ENCODE peak calls at places on chromosome 1, in five cellular contexts. L is fibroblast of lung, B is RWPE2, U is left lung, M is iPS DF 6.9. V is an unnamed sample. For H3K9me3, the result is how much of the 10 kb centered on the place peaks cover.

GRCh38 chr1:21763694-21764419 is 19.1 kb downstream of the USP48 start:
- DNase-seq in L (no peak), B (no peak), U (no peak), M (no peak), V (no peak)

GRCh38 chr1:193283026-193283425 is 96.6 kb upstream of the B3GALT2 start:
- DNase-seq in L (peak), B (no peak), U (no peak), M (no peak), V (peak)

GRCh38 chr1:19710825-19711611 is 46.3 kb downstream of the HTR6 start:
- DNase-seq in L (no peak), B (no peak), U (no peak), M (no peak), V (no peak)

GRCh38 chr1:29767088-29767685 is 530.9 kb downstream of the PTPRU start:
- DNase-seq in L (no peak), B (no peak), U (peak), M (no peak), V (no peak)

GRCh38 chr1:8015036-8015808 is 10.9 kb downstream of the ERRFI1 start:
- DNase-seq in L (peak), B (no peak), U (no peak), M (no peak), V (no peak)

GRCh38 chr1:9316080-9316444 is 23.4 kb downstream of the SPSB1 start:
- DNase-seq in L (no peak), B (no peak), U (peak), M (no peak), V (peak)

GRCh38 chr1:13617108-13617507 is 33.5 kb downstream of the PDPN start:
- DNase-seq in L (no peak), B (no peak), U (no peak), M (no peak), V (no peak)

GRCh38 chr1:230702934-230703678 is 10.8 kb downstream of the AGT start:
- DNase-seq in L (no peak), B (no peak), U (no peak), M (no peak), V (no peak)

GRCh38 chr1:78003882-78004718 is 639 bp upstream of the DNAJB4 start:
- DNase-seq in L (peak), B (no peak), U (no peak), M (no peak), V (peak)
- H3K4me3 ChIP-seq in L (peak), B (peak), U (peak), M (no peak), V (peak)

DNA sequence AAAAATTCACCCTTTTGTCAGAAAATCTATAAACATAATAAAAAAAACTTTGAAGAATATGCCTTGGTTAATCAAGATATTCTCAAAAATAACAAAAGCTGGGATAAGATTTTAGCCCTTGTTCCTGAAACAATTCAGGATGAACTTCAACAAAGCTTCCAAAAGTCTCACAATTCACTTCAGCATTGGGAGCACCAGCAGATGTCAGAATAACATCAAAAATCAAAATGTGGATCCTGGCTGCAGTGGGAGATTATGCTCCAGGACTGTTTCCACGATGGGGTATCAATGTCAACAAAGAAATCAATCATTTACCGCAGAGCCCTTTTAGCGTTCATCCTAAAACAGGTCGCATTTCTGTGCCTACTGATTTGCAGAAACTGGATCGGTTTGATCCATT is 35.2 kb downstream of the ZNF670 start:
- DNase-seq in L (no peak), B (no peak), U (no peak), M (no peak), V (no peak)
- H3K9me3 ChIP-seq in L (under half), B (under half), U (under half), M (under half), V (under half)

DNA sequence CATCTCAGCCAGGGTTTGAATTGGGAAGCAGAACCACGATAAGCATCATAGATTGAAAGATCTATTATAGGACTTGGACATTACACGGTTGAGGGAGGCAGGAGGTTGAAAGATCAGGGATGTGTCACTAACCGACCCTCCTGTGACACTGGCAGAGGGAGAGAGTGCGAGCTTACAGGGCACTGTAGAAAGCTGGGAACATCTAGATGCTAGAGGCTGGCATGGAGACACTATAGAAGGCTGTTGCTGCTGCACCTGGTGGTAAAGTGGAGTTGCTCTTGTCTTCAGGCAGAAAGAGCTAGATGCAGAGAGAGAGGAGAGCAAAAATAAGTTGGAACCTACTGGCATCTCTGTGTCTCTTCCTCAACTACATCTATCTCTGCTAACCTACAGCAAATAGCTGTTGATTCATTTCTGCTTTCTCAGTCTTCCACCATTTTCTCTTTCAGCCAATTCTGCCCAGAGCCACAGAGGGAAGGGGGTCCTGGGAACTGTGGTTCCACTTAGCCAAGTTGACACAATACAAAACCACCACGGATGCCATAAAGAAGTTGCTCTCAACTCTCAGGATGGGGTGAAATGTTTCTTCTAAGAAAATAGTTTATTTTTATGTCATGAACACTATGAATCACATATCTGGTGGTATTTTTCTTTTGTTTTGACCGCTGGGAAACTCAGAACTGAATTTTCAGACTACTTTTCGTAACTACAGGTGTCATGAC is 155.9 kb downstream of the ZNF281 start:
- DNase-seq in L (peak), B (no peak), U (no peak), M (no peak), V (no peak)
- H3K4me3 ChIP-seq in L (no peak), B (no peak), U (no peak), M (no peak), V (no peak)

GRCh38 chr1:227654431-227654830 is 80.7 kb downstream of the JMJD4 start:
- DNase-seq in L (no peak), B (no peak), U (no peak), M (no peak), V (no peak)
- H3K9me3 ChIP-seq in L (under half), B (under half), U (under half), M (under half), V (half or more)

GRCh38 chr1:16148329-16149092 is 7.4 kb downstream of the EPHA2 start:
- DNase-seq in L (no peak), B (no peak), U (no peak), M (no peak), V (no peak)
- H3K4me3 ChIP-seq in L (no peak), B (no peak), U (no peak), M (no peak), V (no peak)

DNA sequence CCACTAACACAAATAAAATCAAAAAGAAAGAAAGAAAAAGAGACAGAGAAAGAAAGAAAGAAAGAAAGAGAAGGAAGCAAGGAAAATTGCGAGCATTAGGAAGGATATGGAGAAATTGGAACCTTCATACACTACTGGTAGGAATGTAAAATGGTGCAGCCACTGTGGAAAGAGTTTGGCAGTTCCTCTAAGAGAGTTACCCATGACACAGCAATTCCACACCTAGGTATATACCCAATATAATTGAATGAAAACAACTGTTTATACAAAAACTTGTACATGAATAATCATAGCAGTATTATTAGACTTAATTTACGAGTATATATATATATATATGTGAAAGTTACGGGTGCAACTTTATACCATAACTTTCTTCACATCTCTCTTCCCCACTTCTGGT is 4.1 kb upstream of the LYPD8 start:
- DNase-seq in L (no peak), B (no peak), U (no peak), M (no peak), V (no peak)
- H3K9me3 ChIP-seq in L (under half), B (under half), U (under half), M (under half), V (under half)

GRCh38 chr1:16153999-16154673 is 1.7 kb downstream of the EPHA2 start:
- DNase-seq in L (no peak), B (no peak), U (no peak), M (no peak), V (no peak)

GRCh38 chr1:16156848-16157495 is 1.1 kb upstream of the EPHA2 start:
- DNase-seq in L (peak), B (no peak), U (no peak), M (no peak), V (no peak)

GRCh38 chr1:16158025-16158424 is 2.2 kb upstream of the EPHA2 start:
- DNase-seq in L (no peak), B (no peak), U (no peak), M (no peak), V (no peak)

GRCh38 chr1:16153110-16153998 is 2.5 kb downstream of the EPHA2 start:
- DNase-seq in L (no peak), B (no peak), U (no peak), M (no peak), V (no peak)

GRCh38 chr1:16155537-16156410 is at the start of gene EPHA2:
- DNase-seq in L (peak), B (peak), U (peak), M (peak), V (peak)
- H3K4me3 ChIP-seq in L (peak), B (peak), U (peak), M (peak), V (peak)

GRCh38 chr1:80919426-80919825 is 881.3 kb upstream of the ADGRL2 start:
- DNase-seq in L (no peak), B (no peak), U (no peak), M (no peak), V (no peak)

GRCh38 chr1:80917826-80918225 is 882.9 kb upstream of the ADGRL2 start:
- DNase-seq in L (no peak), B (no peak), U (no peak), M (no peak), V (no peak)

GRCh38 chr1:80918365-80918764 is 882.4 kb upstream of the ADGRL2 start:
- DNase-seq in L (no peak), B (no peak), U (no peak), M (no peak), V (no peak)

GRCh38 chr1:80915491-80915890 is 885.2 kb upstream of the ADGRL2 start:
- DNase-seq in L (no peak), B (no peak), U (no peak), M (no peak), V (no peak)

GRCh38 chr1:80917225-80917624 is 883.5 kb upstream of the ADGRL2 start:
- DNase-seq in L (no peak), B (no peak), U (no peak), M (no peak), V (no peak)
- H3K9me3 ChIP-seq in L (under half), B (under half), U (under half), M (under half), V (under half)

V was measured in MG63.